ENCODE peak calls at places on chromosomes 4 and X, in four cellular contexts. One of them, this sample, is unnamed.

GRCh38 chr4:94339779-94340178 is 2.9 kb downstream of the HPGDS start:
- DNase-seq in GM13976: no peak
- DNase-seq in mesothelial cell of epicardium: no peak
- DNase-seq in BJ: no peak
- DNase-seq in this sample: no peak

GRCh38 chr4:85094735-85095134 is 128.2 kb upstream of the WDFY3 start:
- DNase-seq in BJ: no peak
- DNase-seq in GM13976: no peak
- DNase-seq in mesothelial cell of epicardium: no peak
- DNase-seq in this sample: no peak

GRCh38 chrX:119690921-119691716 is 1.8 kb downstream of the SEPTIN6 start:
- DNase-seq in GM13976: no peak
- DNase-seq in BJ: no peak
- DNase-seq in mesothelial cell of epicardium: no peak
- DNase-seq in this sample: peak

GRCh38 chrX:22652596-22652995 is 347.2 kb upstream of the DDX53 start:
- DNase-seq in mesothelial cell of epicardium: no peak
- DNase-seq in BJ: no peak
- DNase-seq in GM13976: no peak
- DNase-seq in this sample: peak

GRCh38 chrX:789096-789495 is 158.5 kb downstream of the SHOX start:
- DNase-seq in GM13976: no peak
- DNase-seq in BJ: no peak
- DNase-seq in mesothelial cell of epicardium: no peak
- DNase-seq in this sample: no peak

GRCh38 chrX:5632061-5632614 is 596.5 kb downstream of the NLGN4X start:
- DNase-seq in GM13976: no peak
- DNase-seq in BJ: no peak
- DNase-seq in mesothelial cell of epicardium: no peak
- DNase-seq in this sample: no peak

GRCh38 chr4:57370691-57371090 is 260.5 kb upstream of the IGFBP7 start:
- DNase-seq in mesothelial cell of epicardium: no peak
- DNase-seq in BJ: no peak
- DNase-seq in GM13976: no peak
- DNase-seq in this sample: no peak

GRCh38 chrX:32745323-32745722 is 466.0 kb downstream of the DMD start:
- DNase-seq in mesothelial cell of epicardium: no peak
- DNase-seq in GM13976: no peak
- DNase-seq in BJ: no peak
- DNase-seq in this sample: no peak

GRCh38 chr4:22299678-22300077 is 216.2 kb downstream of the ADGRA3 start:
- DNase-seq in GM13976: no peak
- DNase-seq in BJ: no peak
- DNase-seq in mesothelial cell of epicardium: no peak
- DNase-seq in this sample: no peak

GRCh38 chr4:8540072-8540471 is 40.1 kb upstream of the GPR78 start:
- DNase-seq in mesothelial cell of epicardium: no peak
- DNase-seq in BJ: no peak
- DNase-seq in GM13976: no peak
- DNase-seq in this sample: no peak

GRCh38 chrX:19810370-19810769 is 77.0 kb downstream of the SH3KBP1 start:
- DNase-seq in mesothelial cell of epicardium: no peak
- DNase-seq in BJ: no peak
- DNase-seq in GM13976: no peak
- DNase-seq in this sample: no peak

GRCh38 chrX:19810809-19811208 is 76.6 kb downstream of the SH3KBP1 start:
- DNase-seq in GM13976: no peak
- DNase-seq in BJ: no peak
- DNase-seq in mesothelial cell of epicardium: no peak
- DNase-seq in this sample: no peak

GRCh38 chrX:19814778-19815177 is 72.6 kb downstream of the SH3KBP1 start:
- DNase-seq in GM13976: no peak
- DNase-seq in BJ: no peak
- DNase-seq in mesothelial cell of epicardium: no peak
- DNase-seq in this sample: no peak

GRCh38 chrX:19811807-19812604 is 75.4 kb downstream of the SH3KBP1 start:
- DNase-seq in BJ: no peak
- DNase-seq in mesothelial cell of epicardium: no peak
- DNase-seq in GM13976: no peak
- DNase-seq in this sample: no peak

GRCh38 chrX:19814240-19814639 is 73.2 kb downstream of the SH3KBP1 start:
- DNase-seq in GM13976: no peak
- DNase-seq in mesothelial cell of epicardium: no peak
- DNase-seq in BJ: no peak
- DNase-seq in this sample: no peak
- TF ChIP-seq CTCF in GM13976: no peak
- TF ChIP-seq CTCF in mesothelial cell of epicardium: no peak
- TF ChIP-seq CTCF in BJ: no peak
- TF ChIP-seq CTCF in this sample: no peak

GRCh38 chr4:148284526-148285193 is 157.6 kb downstream of the NR3C2 start:
- DNase-seq in BJ: no peak
- DNase-seq in mesothelial cell of epicardium: no peak
- DNase-seq in GM13976: no peak
- DNase-seq in this sample: no peak
- TF ChIP-seq CTCF in BJ: no peak
- TF ChIP-seq CTCF in mesothelial cell of epicardium: no peak
- TF ChIP-seq CTCF in GM13976: no peak
- TF ChIP-seq CTCF in this sample: peak

DNA sequence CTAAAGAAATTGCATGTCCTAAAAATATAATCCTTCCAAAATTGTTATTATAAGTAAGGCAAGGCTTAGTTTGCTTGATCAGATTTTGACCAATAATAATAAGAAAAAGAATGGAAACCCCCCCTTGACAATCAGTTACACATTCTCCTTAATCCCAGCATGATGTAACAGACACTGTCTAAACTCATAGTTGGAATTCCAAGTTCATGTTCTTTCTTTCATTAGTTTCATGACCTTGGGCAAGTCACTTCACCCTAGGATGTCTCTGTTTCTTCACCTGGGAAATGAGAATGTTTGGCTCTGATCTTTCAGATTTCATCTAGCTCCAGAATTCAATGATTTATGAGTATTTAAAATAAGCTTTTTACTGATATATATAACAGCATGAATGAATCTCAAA is 64.8 kb downstream of the MAML3 start:
- DNase-seq in mesothelial cell of epicardium: no peak
- DNase-seq in GM13976: no peak
- DNase-seq in BJ: no peak
- DNase-seq in this sample: no peak
- TF ChIP-seq CTCF in mesothelial cell of epicardium: no peak
- TF ChIP-seq CTCF in GM13976: no peak
- TF ChIP-seq CTCF in BJ: no peak
- TF ChIP-seq CTCF in this sample: no peak

GRCh38 chr4:34720563-34720962 is 1523.8 kb downstream of the ARAP2 start:
- DNase-seq in mesothelial cell of epicardium: no peak
- DNase-seq in GM13976: no peak
- DNase-seq in BJ: no peak
- DNase-seq in this sample: no peak
- TF ChIP-seq CTCF in mesothelial cell of epicardium: peak
- TF ChIP-seq CTCF in GM13976: peak
- TF ChIP-seq CTCF in BJ: peak
- TF ChIP-seq CTCF in this sample: peak

GRCh38 chrX:16712116-16712824 is at the start of gene CTPS2:
- DNase-seq in mesothelial cell of epicardium: peak
- DNase-seq in GM13976: peak
- DNase-seq in BJ: no peak
- DNase-seq in this sample: peak
- TF ChIP-seq CTCF in mesothelial cell of epicardium: no peak
- TF ChIP-seq CTCF in GM13976: no peak
- TF ChIP-seq CTCF in BJ: no peak
- TF ChIP-seq CTCF in this sample: no peak

DNA sequence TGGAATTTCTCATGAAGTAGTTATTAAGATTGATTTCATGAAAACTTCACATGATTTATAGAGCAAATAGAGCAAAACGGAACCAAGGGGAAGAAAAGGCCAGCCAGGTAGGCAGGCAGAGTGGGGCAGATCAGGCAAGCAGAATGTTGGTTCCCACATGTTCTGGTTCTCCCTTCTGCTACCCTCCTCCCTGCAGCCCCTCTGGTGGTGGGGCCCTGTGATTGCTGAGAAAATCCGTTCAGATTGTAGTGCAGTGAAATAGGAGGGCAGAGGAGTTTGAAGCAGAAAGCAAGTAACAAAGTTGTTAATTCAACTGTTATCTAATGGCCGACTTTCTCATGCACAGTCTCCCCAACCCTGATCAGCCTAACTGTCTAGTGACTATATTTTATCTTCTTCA is 185.3 kb downstream of the MID1IP1 start:
- DNase-seq in GM13976: no peak
- DNase-seq in BJ: no peak
- DNase-seq in mesothelial cell of epicardium: no peak
- DNase-seq in this sample: no peak
- TF ChIP-seq CTCF in GM13976: no peak
- TF ChIP-seq CTCF in BJ: no peak
- TF ChIP-seq CTCF in mesothelial cell of epicardium: no peak
- TF ChIP-seq CTCF in this sample: peak